ENCODE peak calls at places on chromosomes 12 and 14, in seven cellular contexts. V is lower lobe of right lung, Y is body of pancreas, H is astrocyte of the spinal cord, L is cardiac muscle cell, Q is AG04450, N is AG09319. E is an unnamed sample.

GRCh38 chr14:68372363-68372762 is 420.5 kb downstream of the ZFP36L1 start:
- DNase-seq in V (no peak), Y (no peak), H (no peak), L (no peak), Q (no peak), N (no peak), E (no peak)

GRCh38 chr14:32808574-32809098 is 130.0 kb upstream of the NPAS3 start:
- DNase-seq in V (no peak), Y (peak), H (peak), L (peak), Q (no peak), N (no peak), E (no peak)

GRCh38 chr12:54439521-54440255 is 20.6 kb upstream of the ITGA5 start:
- DNase-seq in V (no peak), Y (no peak), H (peak), L (peak), Q (peak), N (no peak), E (no peak)

GRCh38 chr12:13534645-13535398 is 338.3 kb downstream of the EMP1 start:
- DNase-seq in V (peak), Y (peak), H (peak), L (peak), Q (peak), N (no peak), E (peak)

GRCh38 chr12:19186722-19187661 is 57.5 kb downstream of the PLEKHA5 start:
- DNase-seq in V (no peak), Y (peak), H (peak), L (peak), Q (no peak), N (peak), E (no peak)

GRCh38 chr12:119354187-119354586 is 19.7 kb downstream of the CCDC60 start:
- DNase-seq in V (no peak), Y (no peak), H (no peak), L (no peak), Q (no peak), N (no peak), E (no peak)

GRCh38 chr12:6925543-6926279 is 2.0 kb upstream of the ATN1 start:
- DNase-seq in V (peak), Y (peak), H (peak), L (peak), Q (peak), N (peak), E (peak)

GRCh38 chr14:69868363-69868963 is 10.8 kb upstream of the SMOC1 start:
- DNase-seq in V (no peak), Y (no peak), H (no peak), L (no peak), Q (no peak), N (no peak), E (no peak)

GRCh38 chr12:105485321-105485910 is 154.9 kb downstream of the C12orf75 start:
- DNase-seq in V (no peak), Y (peak), H (peak), L (peak), Q (peak), N (no peak), E (no peak)

GRCh38 chr12:7483343-7483742 is 20.2 kb downstream of the CD163 start:
- DNase-seq in V (no peak), Y (no peak), H (no peak), L (no peak), Q (no peak), N (no peak), E (no peak)

GRCh38 chr12:71157601-71158233 is at the start of gene TSPAN8:
- DNase-seq in V (no peak), Y (peak), H (no peak), L (no peak), Q (no peak), N (no peak), E (no peak)

GRCh38 chr12:115357681-115358080 is 673.7 kb upstream of the TBX3 start:
- DNase-seq in V (no peak), Y (no peak), H (no peak), L (no peak), Q (no peak), N (no peak), E (no peak)

GRCh38 chr12:3106564-3106963 is 29.4 kb downstream of the TSPAN9 start:
- DNase-seq in V (no peak), Y (no peak), H (no peak), L (no peak), Q (no peak), N (no peak), E (no peak)

GRCh38 chr14:95137804-95138167 is 19.5 kb downstream of the DICER1 start:
- DNase-seq in V (no peak), Y (no peak), H (no peak), L (peak), Q (no peak), N (no peak), E (no peak)

GRCh38 chr12:70449074-70449757 is 83.1 kb downstream of the KCNMB4 start:
- DNase-seq in V (no peak), Y (no peak), H (no peak), L (no peak), Q (no peak), N (no peak), E (no peak)

GRCh38 chr12:11958216-11959091 is 112.3 kb upstream of the BCL2L14 start:
- DNase-seq in V (no peak), Y (no peak), H (peak), L (peak), Q (peak), N (peak), E (no peak)

GRCh38 chr12:92765871-92766270 is 63.1 kb downstream of the PLEKHG7 start:
- DNase-seq in V (no peak), Y (no peak), H (no peak), L (no peak), Q (no peak), N (no peak), E (no peak)

GRCh38 chr12:122986258-122986871 is 5.9 kb downstream of the ARL6IP4 start:
- DNase-seq in V (no peak), Y (no peak), H (no peak), L (no peak), Q (no peak), N (no peak), E (no peak)

GRCh38 chr14:100654814-100655795 is 67.9 kb upstream of the BEGAIN start:
- DNase-seq in V (peak), Y (peak), H (no peak), L (no peak), Q (no peak), N (no peak), E (peak)

GRCh38 chr14:99393059-99393655 is 87.5 kb downstream of the SETD3 start:
- DNase-seq in V (no peak), Y (peak), H (no peak), L (peak), Q (no peak), N (no peak), E (peak)

GRCh38 chr14:101007004-101007614 is 103.6 kb upstream of the RTL1 start:
- DNase-seq in V (no peak), Y (no peak), H (no peak), L (no peak), Q (no peak), N (no peak), E (no peak)

DNA sequence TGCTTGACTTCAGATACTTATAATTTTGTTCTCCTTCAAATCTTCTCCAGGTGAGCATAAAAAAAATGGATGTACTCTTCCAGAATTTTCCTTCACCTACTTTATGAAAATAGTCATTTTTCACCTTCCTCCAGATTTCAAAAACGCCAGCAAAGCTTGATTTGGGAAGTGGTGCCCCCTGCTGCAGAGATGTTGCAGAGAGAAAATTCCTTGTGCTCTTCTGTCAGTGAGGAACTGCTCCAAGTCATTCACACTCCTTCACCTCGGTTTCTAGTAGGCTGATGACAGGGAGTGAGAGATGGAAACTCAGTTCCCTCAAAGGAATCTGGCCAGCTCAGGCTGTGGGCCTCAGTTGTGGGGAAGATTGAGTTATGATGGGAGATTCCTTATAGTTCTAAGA is 24.2 kb upstream of the RNASE3 start:
- DNase-seq in V (no peak), Y (peak), H (no peak), L (peak), Q (no peak), N (no peak), E (peak)
- TF ChIP-seq CTCF in V (peak), Y (peak), H (peak), L (peak), Q (peak), N (peak), E (peak)

DNA sequence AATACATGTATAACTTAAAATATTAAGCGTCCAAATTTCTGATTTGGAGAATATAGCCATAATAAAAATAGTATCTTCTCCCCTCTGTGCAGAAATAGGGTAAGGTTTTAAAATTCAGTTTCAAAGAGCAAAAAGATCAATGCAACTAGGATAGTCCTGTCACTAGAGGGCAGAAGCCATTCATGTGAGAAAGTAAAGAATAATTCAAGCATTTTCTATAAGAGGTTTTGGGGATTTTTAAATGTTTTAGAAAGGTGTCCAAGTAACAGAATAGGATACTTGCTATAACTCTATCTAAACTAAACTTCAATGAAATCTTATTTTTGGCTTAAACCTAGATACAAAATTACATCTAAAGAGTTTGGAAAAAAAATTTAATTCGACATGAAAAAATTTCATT is 50.3 kb downstream of the ADAMTS20 start:
- DNase-seq in V (no peak), Y (no peak), H (peak), L (peak), Q (peak), N (peak), E (no peak)
- TF ChIP-seq CTCF in V (no peak), Y (no peak), H (peak), L (peak), Q (peak), N (peak), E (peak)

GRCh38 chr12:95385246-95385645 is 88.7 kb upstream of the METAP2 start:
- DNase-seq in V (no peak), Y (peak), H (peak), L (peak), Q (peak), N (peak), E (no peak)
- TF ChIP-seq CTCF in V (no peak), Y (no peak), H (no peak), L (no peak), Q (no peak), N (no peak), E (no peak)

GRCh38 chr14:104169005-104169764 is 30.8 kb downstream of the KIF26A start:
- DNase-seq in V (no peak), Y (no peak), H (no peak), L (no peak), Q (no peak), N (no peak), E (no peak)
- TF ChIP-seq CTCF in V (no peak), Y (no peak), H (no peak), L (no peak), Q (no peak), N (no peak), E (no peak)

DNA sequence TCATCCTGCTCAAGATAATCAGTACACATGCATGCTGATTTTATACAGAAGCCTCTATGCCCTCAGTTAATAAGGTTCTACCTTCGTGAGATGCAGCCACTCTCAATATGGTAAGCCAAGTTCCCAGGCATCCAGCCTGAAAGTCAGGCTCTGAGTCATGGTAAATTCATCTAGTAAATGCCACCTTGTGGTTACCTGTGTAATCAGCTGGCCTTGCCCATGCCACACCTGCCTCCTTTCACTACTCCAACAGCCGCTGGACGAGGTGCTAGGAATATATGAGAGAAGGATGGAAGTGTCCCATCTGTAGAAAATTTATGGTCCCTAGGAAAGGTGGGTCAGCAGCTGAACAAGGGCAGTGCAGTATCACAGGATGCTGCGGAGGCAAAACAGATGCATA is 207.3 kb downstream of the SSPN start:
- DNase-seq in V (no peak), Y (peak), H (no peak), L (no peak), Q (no peak), N (no peak), E (no peak)
- TF ChIP-seq CTCF in V (no peak), Y (peak), H (peak), L (no peak), Q (no peak), N (no peak), E (no peak)

DNA sequence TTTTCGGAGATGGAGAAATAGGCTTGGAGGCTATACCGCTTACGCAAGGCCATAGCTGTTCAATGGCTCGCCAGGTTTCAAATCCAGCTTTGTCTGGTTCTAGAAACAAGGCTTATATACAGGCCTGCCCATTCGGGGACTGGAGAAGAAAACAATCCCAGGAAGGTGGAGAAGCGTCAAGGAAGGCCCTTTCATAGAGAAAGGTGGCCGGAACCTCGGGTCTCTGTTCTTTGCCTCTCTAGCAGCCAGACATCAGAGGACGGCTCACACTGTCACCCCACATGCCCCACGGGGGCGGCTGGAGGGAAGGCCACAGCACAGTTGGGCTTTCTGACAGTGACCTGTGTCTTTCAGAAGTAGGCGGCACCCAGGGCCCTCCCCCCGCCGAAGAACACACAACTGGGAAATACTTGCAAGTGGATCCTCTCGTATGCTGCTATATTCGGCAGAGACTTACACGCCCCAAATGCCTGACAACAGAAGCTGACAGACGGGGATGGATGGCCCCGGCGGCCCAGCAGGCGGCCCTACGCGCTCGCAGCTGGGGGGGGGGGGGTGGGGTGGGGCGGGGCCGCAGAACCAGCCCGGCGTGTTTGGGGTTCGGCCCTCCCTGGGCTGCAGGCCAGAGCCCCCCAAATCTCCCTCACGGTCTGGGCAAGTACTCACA is 4.5 kb upstream of the SETD1B start:
- DNase-seq in V (peak), Y (peak), H (peak), L (peak), Q (no peak), N (no peak), E (peak)
- TF ChIP-seq CTCF in V (no peak), Y (no peak), H (no peak), L (no peak), Q (no peak), N (no peak), E (no peak)

GRCh38 chr12:83826112-83826511 is 1086.5 kb downstream of the SLC6A15 start:
- DNase-seq in V (no peak), Y (peak), H (peak), L (peak), Q (no peak), N (peak), E (peak)
- TF ChIP-seq CTCF in V (peak), Y (peak), H (peak), L (peak), Q (peak), N (peak), E (peak)

DNA sequence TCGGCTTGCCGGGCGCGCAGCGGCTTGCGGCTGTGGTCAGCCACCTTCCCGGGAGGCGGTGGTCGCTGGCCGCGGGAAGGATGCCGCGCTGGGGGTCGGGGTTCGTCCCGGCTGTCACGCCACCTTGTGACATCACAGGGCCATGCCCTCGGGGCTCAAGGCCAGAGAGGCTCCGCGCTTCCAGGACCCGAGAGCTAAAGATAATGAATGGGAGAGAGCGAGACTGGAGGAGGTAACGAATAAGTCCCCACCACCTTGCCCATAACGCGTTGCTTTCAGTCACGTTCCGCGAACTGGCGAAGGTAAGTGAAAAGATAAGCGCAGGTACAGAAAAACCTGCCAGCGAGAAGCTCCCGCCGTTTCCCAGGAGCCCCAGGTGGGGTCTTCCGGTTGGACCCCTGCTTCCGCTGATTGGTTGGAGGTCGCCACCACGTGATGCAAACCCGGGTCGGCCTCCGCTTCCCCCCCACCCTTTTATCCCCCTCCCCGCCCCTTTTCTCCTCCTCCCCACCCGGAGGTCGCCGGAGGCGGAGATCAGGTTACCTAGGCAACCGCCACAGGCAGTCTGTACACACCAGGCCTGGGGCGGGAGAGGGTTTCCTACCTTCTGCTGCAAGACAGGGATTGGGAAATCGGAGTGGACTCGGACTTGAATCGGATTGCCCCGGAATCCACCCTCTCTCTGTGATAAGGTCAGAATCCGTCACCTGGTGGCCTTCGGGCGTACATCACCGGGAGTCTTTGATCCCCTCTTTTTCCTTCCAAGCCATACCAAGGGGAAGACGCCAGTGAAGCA is at the start of gene LRRC9:
- DNase-seq in V (peak), Y (peak), H (peak), L (peak), Q (no peak), N (no peak), E (peak)
- TF ChIP-seq CTCF in V (no peak), Y (no peak), H (no peak), L (no peak), Q (no peak), N (no peak), E (no peak)

E was measured in glutamatergic neuron.